ENCODE peak calls at places on chromosomes 16 and 17, in seven cellular contexts. One of them, this sample, is unnamed.

GRCh38 chr17:44220211-44221071 is 966 bp upstream of the UBTF start:
- DNase-seq in cardiac fibroblast: peak
- DNase-seq in left lung: peak
- DNase-seq in cardiac muscle cell: peak
- DNase-seq in progenitor cell of endocrine pancreas: peak
- DNase-seq in BJ: no peak
- DNase-seq in mammary epithelial cell: peak
- DNase-seq in this sample: no peak

GRCh38 chr17:79843475-79843916 is 4.3 kb upstream of the CBX4 start:
- DNase-seq in cardiac fibroblast: no peak
- DNase-seq in left lung: no peak
- DNase-seq in cardiac muscle cell: no peak
- DNase-seq in progenitor cell of endocrine pancreas: no peak
- DNase-seq in BJ: no peak
- DNase-seq in mammary epithelial cell: no peak
- DNase-seq in this sample: no peak

GRCh38 chr16:68843482-68844210 is at the start of gene TANGO6:
- DNase-seq in cardiac fibroblast: peak
- DNase-seq in left lung: peak
- DNase-seq in cardiac muscle cell: peak
- DNase-seq in progenitor cell of endocrine pancreas: peak
- DNase-seq in BJ: peak
- DNase-seq in mammary epithelial cell: peak
- DNase-seq in this sample: peak

GRCh38 chr17:45427181-45427835 is 5.4 kb downstream of the ARHGAP27 start:
- DNase-seq in cardiac fibroblast: no peak
- DNase-seq in left lung: peak
- DNase-seq in cardiac muscle cell: no peak
- DNase-seq in progenitor cell of endocrine pancreas: no peak
- DNase-seq in BJ: no peak
- DNase-seq in mammary epithelial cell: no peak
- DNase-seq in this sample: no peak

GRCh38 chr17:6755281-6755680 is 565 bp upstream of the XAF1 start:
- DNase-seq in cardiac fibroblast: peak
- DNase-seq in left lung: no peak
- DNase-seq in cardiac muscle cell: peak
- DNase-seq in progenitor cell of endocrine pancreas: no peak
- DNase-seq in BJ: peak
- DNase-seq in mammary epithelial cell: no peak
- DNase-seq in this sample: no peak

GRCh38 chr17:79988163-79988971 is 47.3 kb downstream of the TBC1D16 start:
- DNase-seq in cardiac fibroblast: peak
- DNase-seq in left lung: peak
- DNase-seq in cardiac muscle cell: peak
- DNase-seq in progenitor cell of endocrine pancreas: no peak
- DNase-seq in BJ: no peak
- DNase-seq in mammary epithelial cell: peak
- DNase-seq in this sample: no peak

GRCh38 chr17:45225964-45226530 is 4.4 kb downstream of the FMNL1 start:
- DNase-seq in cardiac fibroblast: no peak
- DNase-seq in left lung: peak
- DNase-seq in cardiac muscle cell: no peak
- DNase-seq in progenitor cell of endocrine pancreas: no peak
- DNase-seq in BJ: no peak
- DNase-seq in mammary epithelial cell: no peak
- DNase-seq in this sample: no peak

GRCh38 chr16:11105038-11105903 is 150.7 kb downstream of the SOCS1 start:
- DNase-seq in cardiac fibroblast: peak
- DNase-seq in left lung: no peak
- DNase-seq in cardiac muscle cell: peak
- DNase-seq in progenitor cell of endocrine pancreas: no peak
- DNase-seq in BJ: peak
- DNase-seq in mammary epithelial cell: peak
- DNase-seq in this sample: no peak

GRCh38 chr17:14784997-14785696 is 480.0 kb downstream of the PMP22 start:
- DNase-seq in cardiac fibroblast: no peak
- DNase-seq in left lung: no peak
- DNase-seq in cardiac muscle cell: no peak
- DNase-seq in progenitor cell of endocrine pancreas: no peak
- DNase-seq in BJ: no peak
- DNase-seq in mammary epithelial cell: peak
- DNase-seq in this sample: no peak

GRCh38 chr17:77299256-77300015 is 158.7 kb downstream of the SEC14L1 start:
- DNase-seq in cardiac fibroblast: no peak
- DNase-seq in left lung: no peak
- DNase-seq in cardiac muscle cell: no peak
- DNase-seq in progenitor cell of endocrine pancreas: no peak
- DNase-seq in BJ: no peak
- DNase-seq in mammary epithelial cell: no peak
- DNase-seq in this sample: no peak

GRCh38 chr17:2995362-2995761 is 68.0 kb downstream of the OR1D5 start:
- DNase-seq in cardiac fibroblast: no peak
- DNase-seq in left lung: peak
- DNase-seq in cardiac muscle cell: no peak
- DNase-seq in progenitor cell of endocrine pancreas: no peak
- DNase-seq in BJ: no peak
- DNase-seq in mammary epithelial cell: no peak
- DNase-seq in this sample: no peak

GRCh38 chr17:73956595-73957465 is 246.6 kb upstream of the RPL38 start:
- DNase-seq in cardiac fibroblast: peak
- DNase-seq in left lung: no peak
- DNase-seq in cardiac muscle cell: peak
- DNase-seq in progenitor cell of endocrine pancreas: peak
- DNase-seq in BJ: no peak
- DNase-seq in mammary epithelial cell: peak
- DNase-seq in this sample: no peak

GRCh38 chr16:69812213-69813014 is 50.3 kb downstream of the WWP2 start:
- DNase-seq in cardiac fibroblast: no peak
- DNase-seq in left lung: no peak
- DNase-seq in cardiac muscle cell: peak
- DNase-seq in progenitor cell of endocrine pancreas: no peak
- DNase-seq in BJ: no peak
- DNase-seq in mammary epithelial cell: no peak
- DNase-seq in this sample: no peak

GRCh38 chr17:56826611-56827414 is 6.9 kb downstream of the C17orf67 start:
- DNase-seq in cardiac fibroblast: no peak
- DNase-seq in left lung: no peak
- DNase-seq in cardiac muscle cell: no peak
- DNase-seq in progenitor cell of endocrine pancreas: no peak
- DNase-seq in BJ: no peak
- DNase-seq in mammary epithelial cell: no peak
- DNase-seq in this sample: no peak

GRCh38 chr17:77145635-77146632 is 5.2 kb downstream of the SEC14L1 start:
- DNase-seq in cardiac fibroblast: peak
- DNase-seq in left lung: no peak
- DNase-seq in cardiac muscle cell: peak
- DNase-seq in progenitor cell of endocrine pancreas: no peak
- DNase-seq in BJ: peak
- DNase-seq in mammary epithelial cell: no peak
- DNase-seq in this sample: no peak

GRCh38 chr17:15411556-15412198 is 55.7 kb downstream of the CDRT4 start:
- DNase-seq in cardiac fibroblast: peak
- DNase-seq in left lung: no peak
- DNase-seq in cardiac muscle cell: no peak
- DNase-seq in progenitor cell of endocrine pancreas: no peak
- DNase-seq in BJ: no peak
- DNase-seq in mammary epithelial cell: no peak
- DNase-seq in this sample: no peak

GRCh38 chr17:2723505-2723996 is 12.0 kb upstream of the CLUH start:
- DNase-seq in cardiac fibroblast: no peak
- DNase-seq in left lung: peak
- DNase-seq in cardiac muscle cell: no peak
- DNase-seq in progenitor cell of endocrine pancreas: no peak
- DNase-seq in BJ: no peak
- DNase-seq in mammary epithelial cell: no peak
- DNase-seq in this sample: no peak

GRCh38 chr17:14756469-14756868 is 455.6 kb downstream of the HS3ST3B1 start:
- DNase-seq in cardiac fibroblast: no peak
- DNase-seq in left lung: no peak
- DNase-seq in cardiac muscle cell: no peak
- DNase-seq in progenitor cell of endocrine pancreas: no peak
- DNase-seq in BJ: no peak
- DNase-seq in mammary epithelial cell: no peak
- DNase-seq in this sample: no peak

GRCh38 chr17:39752241-39752831 is 14.6 kb downstream of the GRB7 start:
- DNase-seq in cardiac fibroblast: no peak
- DNase-seq in left lung: no peak
- DNase-seq in cardiac muscle cell: no peak
- DNase-seq in progenitor cell of endocrine pancreas: no peak
- DNase-seq in BJ: no peak
- DNase-seq in mammary epithelial cell: no peak
- DNase-seq in this sample: no peak

GRCh38 chr16:30948956-30949654 is at the start of gene ORAI3:
- DNase-seq in cardiac fibroblast: peak
- DNase-seq in left lung: peak
- DNase-seq in cardiac muscle cell: peak
- DNase-seq in progenitor cell of endocrine pancreas: peak
- DNase-seq in BJ: no peak
- DNase-seq in mammary epithelial cell: peak
- DNase-seq in this sample: no peak
- TF ChIP-seq CTCF in cardiac fibroblast: no peak
- TF ChIP-seq CTCF in left lung: no peak
- TF ChIP-seq CTCF in cardiac muscle cell: no peak
- TF ChIP-seq CTCF in progenitor cell of endocrine pancreas: no peak
- TF ChIP-seq CTCF in BJ: no peak
- TF ChIP-seq CTCF in mammary epithelial cell: no peak
- TF ChIP-seq CTCF in this sample: no peak

GRCh38 chr16:84277244-84277823 is 17.3 kb upstream of the WFDC1 start:
- DNase-seq in cardiac fibroblast: peak
- DNase-seq in left lung: peak
- DNase-seq in cardiac muscle cell: peak
- DNase-seq in progenitor cell of endocrine pancreas: peak
- DNase-seq in BJ: no peak
- DNase-seq in mammary epithelial cell: peak
- DNase-seq in this sample: peak
- TF ChIP-seq CTCF in cardiac fibroblast: peak
- TF ChIP-seq CTCF in left lung: peak
- TF ChIP-seq CTCF in cardiac muscle cell: peak
- TF ChIP-seq CTCF in progenitor cell of endocrine pancreas: peak
- TF ChIP-seq CTCF in BJ: peak
- TF ChIP-seq CTCF in mammary epithelial cell: peak
- TF ChIP-seq CTCF in this sample: peak

DNA sequence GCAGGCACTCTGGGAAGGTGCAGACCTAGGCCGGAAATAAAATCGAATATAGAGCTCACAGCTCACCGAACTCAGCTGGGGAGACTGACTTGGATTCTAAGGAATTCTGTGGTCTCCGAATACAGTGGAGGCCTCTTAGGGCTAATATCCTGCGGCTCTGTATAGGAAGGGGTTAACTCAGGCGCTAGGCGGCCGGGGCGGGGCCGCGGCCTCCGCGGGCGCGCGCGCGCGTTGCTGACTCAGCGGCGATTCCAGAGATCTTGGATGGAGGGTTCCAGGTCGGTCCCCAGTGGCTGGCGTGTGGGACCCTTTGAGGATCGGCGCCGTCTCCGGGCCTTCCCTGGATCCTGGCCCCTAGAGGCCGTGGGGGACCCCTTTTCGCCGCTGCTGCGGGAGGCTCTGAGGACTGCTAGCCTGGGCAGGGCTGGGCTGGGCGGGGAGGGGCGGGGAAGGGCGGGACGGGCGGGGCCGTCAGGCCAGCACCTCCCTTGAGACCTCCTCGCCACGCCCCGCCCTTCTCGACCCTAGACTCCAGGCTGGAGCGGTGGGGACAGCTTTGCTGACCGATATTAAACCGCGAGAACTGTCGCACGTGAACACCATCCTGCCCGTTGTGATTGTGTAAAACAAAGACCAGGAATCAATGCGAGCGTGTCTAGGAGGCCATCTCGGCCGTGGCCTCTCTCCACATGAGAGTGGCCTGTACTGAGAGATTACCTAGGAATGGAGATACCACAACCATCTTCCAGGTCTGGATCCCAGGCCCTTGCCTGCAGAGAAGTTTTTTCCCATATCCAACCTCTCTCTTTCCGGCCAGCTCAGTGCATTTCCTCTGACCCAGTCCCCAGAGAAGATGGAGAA is 1.4 kb upstream of the PLEKHH3 start:
- DNase-seq in cardiac fibroblast: peak
- DNase-seq in left lung: peak
- DNase-seq in cardiac muscle cell: peak
- DNase-seq in progenitor cell of endocrine pancreas: peak
- DNase-seq in BJ: no peak
- DNase-seq in mammary epithelial cell: peak
- DNase-seq in this sample: peak
- TF ChIP-seq CTCF in cardiac fibroblast: no peak
- TF ChIP-seq CTCF in left lung: no peak
- TF ChIP-seq CTCF in cardiac muscle cell: no peak
- TF ChIP-seq CTCF in progenitor cell of endocrine pancreas: no peak
- TF ChIP-seq CTCF in BJ: no peak
- TF ChIP-seq CTCF in mammary epithelial cell: no peak
- TF ChIP-seq CTCF in this sample: no peak

GRCh38 chr17:8629371-8630226 is 926 bp downstream of the MYH10 start:
- DNase-seq in cardiac fibroblast: peak
- DNase-seq in left lung: peak
- DNase-seq in cardiac muscle cell: peak
- DNase-seq in progenitor cell of endocrine pancreas: peak
- DNase-seq in BJ: no peak
- DNase-seq in mammary epithelial cell: peak
- DNase-seq in this sample: no peak

GRCh38 chr17:8631554-8631877 is 991 bp upstream of the MYH10 start:
- DNase-seq in cardiac fibroblast: no peak
- DNase-seq in left lung: no peak
- DNase-seq in cardiac muscle cell: peak
- DNase-seq in progenitor cell of endocrine pancreas: no peak
- DNase-seq in BJ: no peak
- DNase-seq in mammary epithelial cell: no peak
- DNase-seq in this sample: no peak

GRCh38 chr17:8632087-8632486 is 1.6 kb upstream of the MYH10 start:
- DNase-seq in cardiac fibroblast: no peak
- DNase-seq in left lung: no peak
- DNase-seq in cardiac muscle cell: no peak
- DNase-seq in progenitor cell of endocrine pancreas: no peak
- DNase-seq in BJ: no peak
- DNase-seq in mammary epithelial cell: no peak
- DNase-seq in this sample: no peak

GRCh38 chr17:8630227-8630801 is at the start of gene MYH10:
- DNase-seq in cardiac fibroblast: no peak
- DNase-seq in left lung: no peak
- DNase-seq in cardiac muscle cell: no peak
- DNase-seq in progenitor cell of endocrine pancreas: no peak
- DNase-seq in BJ: no peak
- DNase-seq in mammary epithelial cell: no peak
- DNase-seq in this sample: no peak

DNA sequence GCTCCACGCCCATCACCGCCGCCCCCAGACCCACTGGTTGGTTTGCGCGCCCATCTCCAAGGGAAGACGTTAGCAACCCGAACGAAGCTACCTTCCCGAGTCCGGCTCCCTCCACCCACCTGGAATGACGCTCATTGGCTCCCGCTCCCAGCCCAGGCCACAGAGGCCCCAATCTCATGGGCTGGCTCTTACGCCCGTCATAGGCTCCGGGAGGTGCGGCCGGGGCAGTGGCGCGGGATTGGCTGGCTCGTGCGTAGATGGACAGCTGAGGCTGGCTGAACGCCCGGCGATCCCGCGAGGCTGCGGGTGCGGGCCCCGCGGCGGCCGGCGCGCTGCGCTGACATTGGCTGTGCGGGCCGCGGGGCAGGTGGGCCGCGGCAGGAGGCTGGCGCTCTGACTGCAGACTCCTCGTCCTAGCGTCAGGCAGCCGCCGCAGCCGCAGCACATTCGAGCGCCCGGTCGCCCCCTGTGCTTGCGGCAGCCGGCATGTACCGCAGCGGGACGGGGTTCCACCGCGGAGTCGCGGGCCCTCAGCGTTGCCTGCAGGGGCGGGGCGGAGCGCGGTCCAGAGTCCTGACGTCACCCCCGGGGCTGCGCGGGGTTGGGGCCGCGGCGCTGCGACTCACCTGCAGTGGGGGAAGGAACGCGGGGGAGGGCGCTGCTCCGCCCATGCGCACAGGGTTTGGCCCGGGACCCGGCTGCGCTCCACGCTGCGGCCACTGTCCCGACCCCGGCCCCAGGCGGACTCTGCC is 453 bp upstream of the MYH10 start:
- DNase-seq in cardiac fibroblast: peak
- DNase-seq in left lung: peak
- DNase-seq in cardiac muscle cell: peak
- DNase-seq in progenitor cell of endocrine pancreas: peak
- DNase-seq in BJ: peak
- DNase-seq in mammary epithelial cell: peak
- DNase-seq in this sample: peak
- TF ChIP-seq CTCF in cardiac fibroblast: no peak
- TF ChIP-seq CTCF in left lung: no peak
- TF ChIP-seq CTCF in cardiac muscle cell: no peak
- TF ChIP-seq CTCF in progenitor cell of endocrine pancreas: peak
- TF ChIP-seq CTCF in BJ: no peak
- TF ChIP-seq CTCF in mammary epithelial cell: no peak
- TF ChIP-seq CTCF in this sample: peak

This sample was measured in omental fat pad.